ENCODE peak calls at places on chromosomes 5 and 9, in four cellular contexts. L is uterus, Y is HCT116, J is pancreas. Q is an unnamed sample.

GRCh38 chr5:82666312-82666711 is 388.2 kb upstream of the RPS23 start:
- DNase-seq in L (no peak), J (no peak), Y (no peak), Q (no peak)

GRCh38 chr9:138104251-138105122 is 226.9 kb downstream of the CACNA1B start:
- DNase-seq in Y (no peak), L (no peak), J (no peak), Q (no peak)

GRCh38 chr5:160009591-160009989 is 651 bp downstream of the TTC1 start:
- DNase-seq in J (no peak), L (no peak), Y (no peak), Q (no peak)

GRCh38 chr5:93603191-93603590 is 20.2 kb downstream of the NR2F1 start:
- DNase-seq in L (no peak), Y (no peak), J (no peak), Q (no peak)

GRCh38 chr9:128946945-128947422 is 419 bp downstream of the DOLK start:
- DNase-seq in L (no peak), J (peak), Y (no peak), Q (no peak)

GRCh38 chr5:165309446-165309845 is 1804.0 kb downstream of the MAT2B start:
- DNase-seq in L (no peak), J (no peak), Y (no peak), Q (no peak)

GRCh38 chr5:14581891-14582796 is 552 bp downstream of the OTULINL start:
- DNase-seq in J (peak), Y (peak), L (peak), Q (peak)

GRCh38 chr9:93672622-93673270 is 96.4 kb downstream of the PHF2 start:
- DNase-seq in Y (no peak), L (peak), J (no peak), Q (no peak)

GRCh38 chr5:150329881-150330876 is 27.3 kb upstream of the TCOF1 start:
- DNase-seq in J (no peak), Y (no peak), L (no peak), Q (no peak)

DNA sequence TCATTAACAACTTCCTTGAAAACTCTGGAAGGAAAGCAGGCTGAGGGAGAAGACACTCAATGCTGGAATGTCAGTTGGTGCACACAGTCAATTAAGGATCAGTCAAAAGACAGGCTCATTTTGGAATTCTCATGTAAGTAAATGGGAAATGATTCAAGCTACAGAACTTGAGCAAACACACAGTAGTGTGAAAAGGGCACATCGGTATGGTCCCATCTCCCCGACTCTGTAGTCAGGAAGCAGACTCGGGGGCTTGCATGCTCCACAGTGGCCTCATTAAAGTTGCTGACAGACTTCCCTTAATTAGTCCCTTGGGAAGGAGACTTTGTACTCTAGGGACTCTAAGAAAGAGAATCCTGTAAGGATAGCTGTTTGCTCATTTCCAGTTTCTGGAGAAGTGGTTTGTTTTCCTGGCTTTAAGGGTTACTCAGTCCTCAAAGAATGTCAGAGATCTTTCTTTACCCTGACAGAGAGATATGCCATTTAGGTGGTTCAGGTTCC is 339.2 kb downstream of the ADAMTS6 start:
- DNase-seq in J (no peak), L (no peak), Y (no peak), Q (peak)
- H3K4me3 ChIP-seq in J (no peak), L (no peak), Y (no peak), Q (no peak)

GRCh38 chr5:139709587-139710369 is 61.6 kb downstream of the CXXC5 start:
- DNase-seq in J (no peak), L (no peak), Y (no peak), Q (no peak)

GRCh38 chr5:139707445-139708003 is 59.4 kb downstream of the CXXC5 start:
- DNase-seq in Y (no peak), J (no peak), L (no peak), Q (no peak)

GRCh38 chr5:139708434-139708849 is 60.3 kb downstream of the CXXC5 start:
- DNase-seq in J (no peak), Y (no peak), L (no peak), Q (no peak)

GRCh38 chr5:139710370-139711066 is 62.4 kb downstream of the CXXC5 start:
- DNase-seq in L (peak), Y (no peak), J (peak), Q (no peak)

DNA sequence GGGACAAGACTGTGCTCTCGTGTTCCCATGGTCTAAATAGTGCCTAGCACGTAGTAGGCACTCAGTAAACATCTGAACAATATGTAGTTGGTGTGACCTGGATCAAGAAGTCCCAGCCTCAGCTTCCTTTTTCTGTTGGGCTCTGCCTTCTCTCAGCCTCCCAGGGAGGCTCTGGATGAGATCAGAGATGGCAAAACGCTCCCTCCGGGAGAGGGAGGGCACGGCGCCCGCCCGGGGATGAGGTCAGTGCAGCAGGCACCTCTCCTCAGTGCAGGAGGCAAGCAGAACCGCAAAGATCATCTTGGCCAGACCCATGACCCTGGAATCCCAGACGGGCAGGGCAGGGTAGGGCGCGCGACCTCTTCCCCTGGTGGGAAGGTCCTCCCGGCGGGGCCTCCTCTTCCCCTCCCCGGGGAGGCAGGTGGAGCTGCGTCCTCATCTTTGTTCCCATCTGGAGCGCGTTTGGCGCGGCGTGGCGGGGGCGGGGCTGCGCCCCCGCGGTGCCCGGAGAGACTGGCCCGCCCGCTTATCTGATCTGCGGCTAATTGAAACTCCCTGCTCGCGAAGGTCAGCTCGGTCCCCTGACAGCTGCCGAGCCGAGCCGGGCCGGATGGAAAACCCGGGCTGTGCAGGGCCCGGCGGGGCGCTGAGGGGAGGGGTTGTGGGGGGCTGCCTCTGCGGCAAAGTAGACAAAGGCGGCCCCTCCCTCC is 60.9 kb downstream of the CXXC5 start:
- DNase-seq in L (peak), J (peak), Y (no peak), Q (no peak)
- H3K4me3 ChIP-seq in L (peak), J (peak), Y (peak), Q (peak)

GRCh38 chr5:175252234-175252805 is 191.7 kb downstream of the DRD1 start:
- DNase-seq in Y (no peak), J (no peak), L (no peak), Q (no peak)
- H3K4me3 ChIP-seq in Y (no peak), J (no peak), L (no peak), Q (no peak)

GRCh38 chr9:27369591-27369990 is 72.6 kb upstream of the EQTN start:
- DNase-seq in L (no peak), J (no peak), Y (no peak), Q (no peak)
- H3K4me3 ChIP-seq in L (no peak), J (no peak), Y (no peak), Q (no peak)

DNA sequence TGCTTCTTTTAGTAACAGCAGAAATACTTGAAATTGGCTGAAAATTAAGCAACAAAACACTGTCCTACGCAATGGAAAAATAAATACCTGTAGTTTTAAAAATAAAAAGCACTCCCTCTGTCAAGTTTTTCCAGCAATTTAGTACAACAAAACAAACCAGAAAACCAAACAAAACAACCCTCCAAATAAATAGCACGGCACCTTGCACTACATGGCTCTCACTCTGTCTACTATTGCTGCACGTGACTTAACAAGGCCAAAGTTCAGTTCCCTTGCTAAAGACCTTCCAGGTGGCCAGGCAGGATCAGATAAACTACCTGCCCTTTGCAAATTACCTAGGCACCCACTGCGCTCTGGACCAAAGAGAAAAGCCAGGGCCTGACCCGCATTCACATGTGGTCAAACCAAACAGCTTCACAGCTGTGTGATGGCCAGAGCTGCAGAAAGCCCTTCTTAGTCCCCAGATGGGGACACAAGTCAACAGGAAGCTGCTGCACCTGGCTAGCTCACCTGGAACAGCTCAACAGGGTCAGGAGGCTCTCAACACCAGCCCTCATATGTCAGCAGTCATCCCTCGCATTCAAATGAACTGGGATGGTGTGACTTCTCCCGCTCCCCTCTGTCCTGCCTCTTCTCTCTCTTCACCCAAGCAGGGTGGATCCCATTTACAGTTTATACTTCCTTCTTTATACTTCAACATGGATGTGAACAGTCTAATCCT is 84.9 kb downstream of the RAPGEF1 start:
- DNase-seq in Y (no peak), J (peak), L (no peak), Q (no peak)
- H3K4me3 ChIP-seq in Y (no peak), J (no peak), L (no peak), Q (no peak)

GRCh38 chr5:77851229-77852067 is 75.3 kb upstream of the TBCA start:
- DNase-seq in L (no peak), Y (no peak), J (peak), Q (no peak)

GRCh38 chr5:77852514-77853352 is 76.6 kb upstream of the TBCA start:
- DNase-seq in L (no peak), J (peak), Y (no peak), Q (peak)

GRCh38 chr5:77853353-77853907 is 77.3 kb upstream of the TBCA start:
- DNase-seq in J (no peak), Y (no peak), L (no peak), Q (no peak)

GRCh38 chr5:77850536-77851228 is 74.5 kb upstream of the TBCA start:
- DNase-seq in J (no peak), L (no peak), Y (no peak), Q (no peak)

DNA sequence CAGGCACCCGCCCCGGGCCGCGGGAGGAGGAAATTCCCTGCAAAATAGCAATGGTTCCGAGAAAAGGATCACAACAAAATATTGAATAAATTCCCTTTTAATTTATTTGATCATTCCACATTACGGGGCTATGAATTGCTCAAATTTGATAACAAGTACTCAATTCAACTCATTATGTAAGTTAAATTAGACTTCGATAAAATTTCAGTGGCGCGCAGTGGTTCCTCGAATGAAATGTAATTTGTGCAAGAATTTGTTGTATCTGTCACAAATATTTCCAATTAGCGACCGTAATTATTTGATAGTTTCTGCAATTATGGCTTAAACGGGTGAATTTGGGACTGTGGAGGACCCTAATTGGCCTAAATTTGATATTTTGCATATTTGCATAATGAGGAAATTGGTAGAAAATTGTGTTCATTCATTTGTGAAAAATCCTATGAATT is 76.0 kb upstream of the TBCA start:
- DNase-seq in L (no peak), Y (no peak), J (no peak), Q (no peak)
- H3K4me3 ChIP-seq in L (peak), Y (no peak), J (peak), Q (no peak)

GRCh38 chr5:35622974-35623373 is 5.3 kb downstream of the SPEF2 start:
- DNase-seq in L (no peak), J (no peak), Y (no peak), Q (no peak)

GRCh38 chr5:35626108-35626507 is 8.4 kb downstream of the SPEF2 start:
- DNase-seq in L (no peak), J (no peak), Y (no peak), Q (no peak)

DNA sequence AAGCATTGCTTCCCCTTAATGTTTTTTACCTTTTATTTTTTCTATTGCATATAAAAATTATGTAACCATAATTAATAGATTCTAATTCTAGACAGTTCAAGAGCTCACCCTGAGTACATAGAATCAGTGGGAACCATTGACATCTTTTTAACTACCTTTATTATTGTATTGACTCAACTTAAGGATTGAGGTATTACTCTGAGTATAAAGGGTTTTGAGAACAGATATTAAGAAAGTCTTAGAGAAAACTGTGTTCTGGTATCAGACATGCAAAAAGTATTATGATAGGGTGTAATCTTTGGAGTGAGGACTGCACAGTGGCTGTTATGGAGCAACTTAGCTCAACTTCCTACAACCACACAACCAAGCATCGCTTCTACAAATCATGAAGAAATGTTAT is 8.9 kb downstream of the SPEF2 start:
- DNase-seq in L (no peak), Y (no peak), J (no peak), Q (no peak)
- H3K4me3 ChIP-seq in L (no peak), Y (no peak), J (no peak), Q (no peak)

DNA sequence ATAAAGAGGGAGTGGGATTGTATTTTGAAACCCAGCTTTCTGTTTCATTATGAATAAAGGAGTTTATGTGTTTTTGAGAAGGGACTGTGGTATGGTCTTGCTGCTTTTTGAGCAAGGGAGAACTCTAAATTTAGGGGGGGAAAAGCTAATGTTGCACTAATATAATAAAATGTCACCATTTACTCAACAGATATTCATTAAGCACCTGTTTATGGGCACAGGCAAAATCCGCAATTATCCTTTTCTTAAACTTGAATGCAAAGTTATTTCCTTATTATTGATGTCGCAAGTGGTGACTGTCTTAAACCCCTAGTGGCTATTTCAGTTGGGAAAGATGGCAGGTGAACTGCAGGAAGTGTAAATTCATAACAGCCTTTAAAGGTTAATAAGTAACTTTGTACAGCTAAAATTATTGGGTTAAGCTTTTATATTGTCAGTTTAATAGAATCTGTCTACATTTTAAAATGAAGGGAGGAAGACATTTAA is 1.5 kb downstream of the CDC42SE2 start:
- DNase-seq in Y (peak), J (peak), L (no peak), Q (no peak)
- H3K4me3 ChIP-seq in Y (peak), J (peak), L (no peak), Q (no peak)

DNA sequence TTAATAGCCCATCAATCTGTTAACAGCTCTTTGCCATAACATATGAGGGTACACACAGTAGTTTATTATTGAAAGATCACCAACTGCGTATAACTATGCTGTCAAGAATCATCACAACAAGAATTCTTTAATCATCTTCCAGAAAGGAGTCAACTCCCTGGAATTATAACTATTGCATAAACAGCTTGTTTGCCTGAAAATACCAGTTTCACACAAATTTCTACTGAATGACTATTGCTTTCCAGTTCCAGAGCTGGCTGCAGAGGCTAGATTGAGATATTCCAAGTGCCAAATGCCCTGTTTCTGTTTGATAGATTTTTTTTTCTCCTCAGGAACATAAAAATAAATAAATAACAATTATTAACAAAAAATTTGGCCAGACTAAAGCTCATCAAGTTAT is 444.7 kb downstream of the TLE1 start:
- DNase-seq in Y (no peak), J (no peak), L (no peak), Q (no peak)
- H3K4me3 ChIP-seq in Y (no peak), J (no peak), L (no peak), Q (no peak)

GRCh38 chr5:141150215-141150992 is 547 bp downstream of the PCDHB6 start:
- DNase-seq in J (no peak), Y (no peak), L (no peak), Q (no peak)
- H3K4me3 ChIP-seq in J (no peak), Y (no peak), L (no peak), Q (no peak)